ENCODE peak calls at places on chromosomes 6 and 20, in nine cellular contexts. E is GM06990; F is brain microvascular endothelial cell; L is gastrocnemius medialis; T is psoas muscle; D is WERI-Rb-1; A is ovary; Z is CD8-positive, alpha-beta T cell; Y is tibial artery. U is an unnamed sample. For H3K27me3 and H3K36me3, the result is how much of the 10 kb centered on the place peaks cover.

GRCh38 chr6:74273541-74273940 is 577.5 kb downstream of the CD109 start:
- DNase-seq in E (no peak), F (no peak), L (no peak), T (no peak), D (no peak), A (no peak), Z (no peak), Y (no peak), U (no peak)

GRCh38 chr20:51354769-51355319 is 187.7 kb downstream of the NFATC2 start:
- DNase-seq in E (no peak), F (peak), L (no peak), T (peak), D (no peak), A (no peak), Z (no peak), Y (no peak), U (no peak)

GRCh38 chr6:36674942-36675341 is 3.6 kb upstream of the CDKN1A start:
- DNase-seq in E (no peak), F (no peak), L (no peak), T (no peak), D (no peak), A (no peak), Z (no peak), Y (no peak), U (no peak)

GRCh38 chr6:37242429-37243052 is 15.0 kb upstream of the TBC1D22B start:
- DNase-seq in E (no peak), F (peak), L (peak), T (no peak), D (no peak), A (peak), Z (no peak), Y (no peak), U (peak)

GRCh38 chr6:137202078-137202477 is 17.1 kb downstream of the IFNGR1 start:
- DNase-seq in E (no peak), F (no peak), L (no peak), T (no peak), D (peak), A (no peak), Z (no peak), Y (no peak), U (no peak)

GRCh38 chr6:44702292-44702691 is 314.8 kb downstream of the CDC5L start:
- DNase-seq in E (no peak), F (no peak), L (no peak), T (no peak), D (no peak), A (no peak), Z (no peak), Y (no peak), U (no peak)

GRCh38 chr6:125423047-125423446 is 121.3 kb upstream of the HDDC2 start:
- DNase-seq in E (no peak), F (no peak), L (no peak), T (no peak), D (no peak), A (no peak), Z (no peak), Y (no peak), U (no peak)

GRCh38 chr6:157990321-157991066 is 8.8 kb downstream of the SYNJ2 start:
- DNase-seq in E (no peak), F (no peak), L (no peak), T (no peak), D (no peak), A (no peak), Z (peak), Y (peak), U (no peak)

GRCh38 chr6:121305957-121306607 is 28.2 kb downstream of the TBC1D32 start:
- DNase-seq in E (peak), F (no peak), L (no peak), T (no peak), D (no peak), A (no peak), Z (no peak), Y (no peak), U (no peak)

GRCh38 chr6:159790947-159791598 is 806 bp downstream of the MRPL18 start:
- DNase-seq in E (peak), F (peak), L (no peak), T (no peak), D (no peak), A (no peak), Z (peak), Y (no peak), U (no peak)

GRCh38 chr6:52779237-52779636 is 16.0 kb upstream of the GSTA2 start:
- DNase-seq in E (no peak), F (no peak), L (no peak), T (no peak), D (no peak), A (no peak), Z (no peak), Y (no peak), U (no peak)

GRCh38 chr6:158000530-158001307 is 19.1 kb downstream of the SYNJ2 start:
- DNase-seq in E (no peak), F (no peak), L (no peak), T (no peak), D (no peak), A (no peak), Z (no peak), Y (no peak), U (peak)

GRCh38 chr6:17817763-17818162 is 111.0 kb upstream of the NUP153 start:
- DNase-seq in E (no peak), F (no peak), L (no peak), T (no peak), D (no peak), A (no peak), Z (no peak), Y (no peak), U (no peak)

GRCh38 chr6:72553531-72554202 is 68.2 kb upstream of the KCNQ5 start:
- DNase-seq in E (no peak), F (peak), L (no peak), T (no peak), D (no peak), A (no peak), Z (no peak), Y (no peak), U (no peak)

GRCh38 chr6:53673138-53673801 is 7.7 kb upstream of the KLHL31 start:
- DNase-seq in E (no peak), F (peak), L (no peak), T (no peak), D (no peak), A (no peak), Z (no peak), Y (no peak), U (no peak)

GRCh38 chr6:37838209-37838921 is 18.8 kb downstream of the ZFAND3 start:
- DNase-seq in E (no peak), F (no peak), L (no peak), T (no peak), D (no peak), A (no peak), Z (no peak), Y (no peak), U (no peak)

GRCh38 chr6:34152042-34152524 is 6.2 kb upstream of the GRM4 start:
- DNase-seq in E (no peak), F (no peak), L (no peak), T (no peak), D (peak), A (no peak), Z (no peak), Y (peak), U (peak)

GRCh38 chr6:99613398-99613704 is 6.7 kb downstream of the PRDM13 start:
- DNase-seq in E (peak), F (no peak), L (no peak), T (peak), D (peak), A (no peak), Z (peak), Y (no peak), U (peak)
- H3K27me3 ChIP-seq in E (under half), F (half or more), L (half or more), T (half or more), D (under half), A (under half), Z (half or more), Y (half or more), U (under half)

DNA sequence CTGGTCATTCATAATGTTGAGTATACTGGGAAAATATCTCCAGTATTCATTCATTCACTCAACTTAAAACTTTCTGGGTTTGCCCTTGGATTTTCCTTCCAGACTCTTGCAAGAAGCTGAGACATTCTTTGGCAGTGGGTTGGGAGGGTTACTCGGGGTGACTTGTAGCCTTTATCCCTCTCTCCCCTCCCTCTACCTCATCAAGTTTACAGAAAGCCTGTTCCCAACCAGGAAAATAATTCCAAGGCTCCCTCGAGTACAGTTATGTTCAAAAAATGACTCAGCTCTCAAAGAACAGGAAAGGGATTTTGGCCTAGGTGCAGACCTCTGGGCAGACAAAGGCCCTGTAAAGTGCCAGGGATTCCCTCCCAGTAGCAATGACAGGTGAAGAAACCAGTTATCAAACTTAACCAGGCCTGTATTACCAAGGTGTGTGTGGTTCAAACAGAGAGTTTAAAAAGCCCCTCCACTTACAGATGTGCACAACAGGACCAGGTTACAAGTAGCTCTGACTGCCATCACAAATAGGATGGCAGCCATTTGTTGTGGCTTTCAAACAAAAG is 22.2 kb downstream of the FKBP1A start:
- DNase-seq in E (no peak), F (no peak), L (peak), T (no peak), D (no peak), A (no peak), Z (no peak), Y (no peak), U (no peak)
- H3K36me3 ChIP-seq in E (under half), F (under half), L (under half), T (half or more), D (under half), A (under half), Z (under half), Y (half or more), U (under half)

DNA sequence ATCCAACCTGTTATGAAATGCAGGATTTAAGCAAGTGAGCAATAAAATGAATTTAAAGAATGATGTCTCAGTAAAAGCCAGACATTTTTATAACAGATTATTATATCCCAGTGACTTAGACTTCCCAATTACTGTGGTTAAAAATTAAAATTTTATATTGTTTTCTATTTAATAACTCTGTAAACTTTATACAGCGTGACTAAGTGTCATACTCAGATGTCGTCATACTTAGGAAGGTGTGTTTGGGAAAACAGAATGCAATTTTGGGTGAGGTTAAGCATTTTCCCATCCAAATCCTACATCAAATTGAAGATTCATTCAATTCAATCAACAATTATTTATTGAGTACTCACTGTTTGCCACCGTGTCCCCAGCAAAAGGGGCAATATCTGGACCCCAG is 31.4 kb upstream of the FRMD1 start:
- DNase-seq in E (no peak), F (no peak), L (no peak), T (no peak), D (no peak), A (no peak), Z (no peak), Y (no peak), U (no peak)
- H3K27me3 ChIP-seq in E (under half), F (under half), L (under half), T (under half), D (under half), A (under half), Z (under half), Y (under half), U (under half)

DNA sequence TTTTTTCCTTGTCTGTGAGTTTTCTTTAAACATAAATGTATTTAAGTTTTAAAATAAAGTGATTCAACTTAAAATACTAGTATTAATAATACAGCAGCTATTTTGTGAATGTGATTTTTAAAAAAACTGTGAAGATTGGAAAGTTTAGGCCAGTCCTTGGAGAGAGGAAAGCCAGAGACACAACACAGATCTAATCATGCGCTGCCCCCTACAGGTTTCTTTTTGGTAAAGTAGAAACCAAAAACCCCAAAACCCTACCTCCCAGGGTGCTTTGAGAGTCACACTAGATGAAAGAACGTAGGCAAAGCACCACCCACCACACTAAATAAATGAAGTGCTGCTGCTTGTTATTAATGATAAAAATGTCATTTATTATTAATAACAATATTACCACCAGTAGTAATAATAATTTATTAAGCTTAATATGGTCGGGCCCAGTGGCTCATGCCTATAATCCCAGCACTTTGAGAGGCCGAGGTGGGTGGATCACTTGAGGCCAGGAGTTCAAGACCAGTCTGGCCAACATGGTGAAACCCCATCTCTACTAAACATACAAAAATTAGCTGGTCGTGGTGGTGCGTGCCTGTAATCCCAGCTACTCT is 33.7 kb downstream of the SLC9A8 start:
- DNase-seq in E (no peak), F (peak), L (no peak), T (no peak), D (peak), A (peak), Z (peak), Y (no peak), U (no peak)
- H3K36me3 ChIP-seq in E (under half), F (under half), L (under half), T (under half), D (under half), A (under half), Z (under half), Y (under half), U (under half)

DNA sequence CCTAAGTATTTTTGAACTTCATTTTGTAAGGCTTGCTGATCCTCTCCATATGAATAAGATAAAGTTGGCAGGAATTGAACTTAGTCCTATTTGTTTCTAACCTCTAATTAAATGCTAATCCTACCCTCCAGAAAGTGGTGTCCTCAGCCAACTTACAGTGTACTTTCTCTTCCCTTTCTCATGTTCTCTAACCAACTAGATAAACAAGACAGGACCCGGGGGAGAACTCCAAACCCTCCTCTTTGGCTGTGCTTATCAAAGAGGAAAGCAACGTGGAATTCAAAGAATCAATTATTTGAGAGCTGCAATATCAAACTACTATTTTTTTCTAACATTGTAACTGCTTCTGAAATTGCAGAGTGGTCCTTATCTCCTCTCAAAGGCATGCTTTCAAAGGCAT is 56.5 kb upstream of the NRSN1 start:
- DNase-seq in E (no peak), F (no peak), L (no peak), T (no peak), D (no peak), A (no peak), Z (no peak), Y (no peak), U (no peak)
- H3K27me3 ChIP-seq in E (under half), F (under half), L (under half), T (under half), D (under half), A (under half), Z (under half), Y (under half), U (under half)

GRCh38 chr6:31149827-31150447 is 7.7 kb downstream of the CCHCR1 start:
- DNase-seq in E (no peak), F (no peak), L (no peak), T (peak), D (no peak), A (no peak), Z (no peak), Y (no peak), U (no peak)
- H3K36me3 ChIP-seq in E (under half), F (under half), L (under half), T (half or more), D (half or more), A (under half), Z (under half), Y (half or more), U (under half)

U was measured in aorta.